ENCODE peak calls at places on chromosome 14, in six cellular contexts. H is GM12878, U is K562, M is GM12891, Y is HepG2, O is H1. Q is an unnamed sample.

GRCh38 chr14:54438703-54439102 is 2.5 kb downstream of the CNIH1 start:
- DNase-seq in H (no peak), U (peak; percentile 5), M (no peak), Y (no peak), O (no peak), Q (no peak)

GRCh38 chr14:47392351-47392750 is 283.1 kb downstream of the MDGA2 start:
- DNase-seq in H (no peak), U (no peak), M (no peak), Y (no peak), O (no peak), Q (no peak)

GRCh38 chr14:93736378-93737014 is 51.8 kb downstream of the PRIMA1 start:
- DNase-seq in H (no peak), U (no peak), M (no peak), Y (peak; percentile 16), O (no peak), Q (no peak)

GRCh38 chr14:35261774-35262173 is 30.4 kb upstream of the PSMA6 start:
- DNase-seq in H (no peak), U (no peak), M (no peak), Y (no peak), O (no peak), Q (no peak)

GRCh38 chr14:55814873-55815272 is 234.9 kb downstream of the KTN1 start:
- DNase-seq in H (no peak), U (no peak), M (no peak), Y (no peak), O (no peak), Q (no peak)

GRCh38 chr14:34496007-34496678 is 34.1 kb upstream of the SPTSSA start:
- DNase-seq in H (no peak), U (no peak), M (no peak), Y (no peak), O (no peak), Q (no peak)

GRCh38 chr14:104496095-104496494 is 83.5 kb upstream of the C14orf180 start:
- DNase-seq in H (no peak), U (no peak), M (no peak), Y (no peak), O (no peak), Q (no peak)

GRCh38 chr14:101078105-101078891 is 174.8 kb upstream of the RTL1 start:
- DNase-seq in H (no peak), U (no peak), M (no peak), Y (no peak), O (no peak), Q (no peak)

GRCh38 chr14:91341331-91342242 is 76.0 kb downstream of the CCDC88C start:
- DNase-seq in H (no peak), U (no peak), M (no peak), Y (no peak), O (no peak), Q (no peak)

GRCh38 chr14:49497725-49498348 is 88.3 kb downstream of the RPS29 start:
- DNase-seq in H (peak; percentile 21), U (peak; percentile 67), M (peak; percentile 24), Y (peak; percentile 70), O (no peak), Q (no peak)

GRCh38 chr14:92037989-92038388 is 1.9 kb downstream of the TRIP11 start:
- DNase-seq in H (no peak), U (peak; percentile 5), M (no peak), Y (no peak), O (no peak), Q (no peak)

GRCh38 chr14:20247651-20248246 is 8.7 kb downstream of the OR11H4 start:
- DNase-seq in H (no peak), U (peak; percentile 54), M (no peak), Y (peak; percentile 66), O (no peak), Q (no peak)

GRCh38 chr14:94000267-94000666 is 3.2 kb downstream of the CCDC197 start:
- DNase-seq in H (no peak), U (no peak), M (no peak), Y (no peak), O (no peak), Q (no peak)

GRCh38 chr14:49173765-49174373 is 412.3 kb downstream of the RPS29 start:
- DNase-seq in H (peak; percentile 27), U (peak; percentile 45), M (peak; percentile 6), Y (peak; percentile 63), O (peak; percentile 53), Q (peak; percentile 4)

GRCh38 chr14:23566782-23567185 is 807 bp downstream of the AP1G2 start:
- DNase-seq in H (no peak), U (no peak), M (no peak), Y (no peak), O (no peak), Q (no peak)

GRCh38 chr14:30165255-30165654 is 237.6 kb upstream of the PRKD1 start:
- DNase-seq in H (no peak), U (no peak), M (no peak), Y (no peak), O (no peak), Q (no peak)

GRCh38 chr14:82642425-82642824 is 1108.8 kb upstream of the SEL1L start:
- DNase-seq in H (no peak), U (peak; percentile 23), M (no peak), Y (no peak), O (peak; percentile 46), Q (no peak)

GRCh38 chr14:84071061-84071460 is 1458.9 kb upstream of the FLRT2 start:
- DNase-seq in H (no peak), U (no peak), M (no peak), Y (no peak), O (no peak), Q (no peak)

GRCh38 chr14:84064756-84065155 is 1465.2 kb upstream of the FLRT2 start:
- DNase-seq in H (no peak), U (no peak), M (no peak), Y (no peak), O (no peak), Q (no peak)

GRCh38 chr14:84065811-84066210 is 1464.1 kb upstream of the FLRT2 start:
- DNase-seq in H (no peak), U (no peak), M (no peak), Y (no peak), O (no peak), Q (no peak)

GRCh38 chr14:84064296-84064695 is 1465.6 kb upstream of the FLRT2 start:
- DNase-seq in H (no peak), U (no peak), M (no peak), Y (no peak), O (no peak), Q (no peak)

DNA sequence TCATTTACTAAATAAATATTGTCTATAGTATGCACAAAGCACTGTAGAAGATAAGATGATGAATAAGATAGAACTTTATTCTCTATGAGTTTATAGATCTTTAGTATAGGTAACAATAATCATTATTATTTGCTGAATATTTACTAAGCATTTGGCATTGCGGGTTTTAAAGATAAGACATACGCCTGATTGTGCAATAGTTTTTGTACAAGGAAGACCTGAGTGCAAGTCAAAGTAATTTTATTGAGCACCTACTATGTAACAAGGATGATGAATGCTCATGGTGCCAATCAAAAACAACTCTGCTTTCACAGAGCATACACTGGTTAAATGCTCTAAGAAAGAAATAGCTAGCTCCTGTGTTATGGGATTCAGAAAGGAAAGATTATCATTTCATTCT is 1461.7 kb upstream of the FLRT2 start:
- DNase-seq in H (no peak), U (no peak), M (no peak), Y (no peak), O (no peak), Q (no peak)
- TF ChIP-seq TAF1 in H (no peak), U (no peak), M (no peak), Y (no peak), O (no peak), Q (no peak)

DNA sequence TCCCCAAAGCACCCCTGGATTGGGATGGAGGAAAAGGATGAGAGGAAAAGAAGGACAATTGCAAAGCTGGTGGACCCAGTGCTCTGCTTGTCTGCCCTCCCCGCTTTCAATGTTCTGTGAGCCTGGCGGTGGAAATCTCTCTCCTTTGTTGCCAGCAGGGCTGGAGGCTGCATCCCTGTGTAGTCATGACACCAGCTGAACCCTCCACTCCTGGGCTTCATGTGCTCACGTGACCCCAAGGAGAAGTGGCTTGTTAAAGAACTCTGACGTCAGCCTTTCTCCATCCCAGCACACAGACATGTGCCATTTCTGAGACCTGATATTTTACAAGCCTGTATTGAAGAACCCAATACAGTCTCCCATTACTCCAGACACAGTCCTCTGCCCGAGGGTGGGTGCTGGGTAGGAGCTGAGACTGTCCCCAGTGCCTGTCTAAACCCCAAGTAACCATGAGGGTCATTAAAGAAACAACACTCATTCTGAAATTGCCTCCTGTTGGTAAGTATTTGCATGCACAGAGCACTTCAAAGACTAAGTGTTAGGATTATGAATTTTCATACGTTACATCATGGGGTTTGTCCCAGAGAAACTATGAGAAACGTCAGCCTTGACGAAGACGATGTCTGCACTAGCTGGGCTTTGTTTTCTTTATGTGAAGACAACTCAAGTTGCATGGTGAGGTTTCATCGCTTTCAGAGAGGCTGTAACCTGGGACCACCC is 21.7 kb downstream of the GALNT16 start:
- DNase-seq in H (no peak), U (no peak), M (no peak), Y (no peak), O (no peak), Q (no peak)
- TF ChIP-seq POLR2A in H (no peak), U (no peak), M (no peak), Y (no peak), O (no peak), Q (no peak)

DNA sequence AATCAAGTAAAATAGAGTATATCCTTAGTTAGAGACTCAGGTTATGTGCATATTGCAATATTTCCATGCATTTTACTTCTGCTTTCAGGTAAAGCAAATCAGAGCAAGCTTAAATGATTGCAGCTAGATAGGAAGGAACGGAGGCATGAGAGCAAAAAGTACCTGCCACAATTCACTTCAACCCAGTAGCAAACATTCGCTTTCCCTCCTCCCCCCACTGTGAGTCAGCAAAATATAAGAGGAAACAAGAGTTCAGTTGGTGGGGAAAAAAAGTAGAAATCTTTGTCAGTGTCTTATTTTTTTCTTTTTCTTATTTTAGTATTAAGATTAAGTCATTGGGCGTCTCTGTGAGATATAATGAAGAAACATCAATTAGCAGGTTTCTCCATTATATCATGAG is 475.4 kb downstream of the NPAS3 start:
- DNase-seq in H (peak; percentile 3), U (peak; percentile 47), M (no peak), Y (no peak), O (no peak), Q (no peak)
- TF ChIP-seq POLR2AphosphoS5 in H (no peak), U (no peak), M (no peak), Y (no peak), O (no peak), Q (no peak)

GRCh38 chr14:86404425-86404824 is 874.5 kb downstream of the FLRT2 start:
- DNase-seq in H (no peak), U (no peak), M (no peak), Y (peak; percentile 30), O (no peak), Q (no peak)
- TF ChIP-seq TAF1 in H (no peak), U (no peak), M (no peak), Y (no peak), O (no peak), Q (no peak)

GRCh38 chr14:87667661-87668060 is 325.3 kb downstream of the GALC start:
- DNase-seq in H (no peak), U (no peak), M (no peak), Y (no peak), O (no peak), Q (no peak)
- TF ChIP-seq POLR2A in H (no peak), U (no peak), M (no peak), Y (no peak), O (no peak), Q (no peak)

DNA sequence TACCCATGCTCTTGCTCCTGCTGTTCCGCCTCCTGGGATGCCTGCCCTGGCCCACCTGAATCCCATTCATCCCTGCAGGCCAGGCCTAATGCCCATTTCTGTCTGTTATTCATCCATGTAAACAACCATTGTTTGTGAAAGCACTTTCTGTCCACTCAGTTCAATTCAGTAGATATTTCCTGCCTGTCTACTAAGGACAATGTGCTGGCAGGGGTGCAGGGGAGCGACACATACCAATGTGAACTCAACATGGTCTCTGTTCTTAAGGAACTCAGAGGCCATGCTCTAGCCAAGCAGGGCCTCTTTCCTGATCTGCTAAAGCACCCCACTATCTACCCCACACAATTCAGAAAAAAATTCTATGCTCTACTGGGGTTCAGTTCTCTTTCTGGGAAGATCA is 88.5 kb upstream of the ZFP36L1 start:
- DNase-seq in H (no peak), U (no peak), M (no peak), Y (no peak), O (no peak), Q (no peak)
- TF ChIP-seq POLR2AphosphoS5 in H (no peak), U (no peak), M (no peak), Y (no peak), O (no peak), Q (no peak)

Q was measured in GM12892.